ENCODE peak calls at places on chromosome 3, in nine cellular contexts. B is lower leg skin, K is hepatocyte, T is neural progenitor cell, Z is tibial artery, A is ovary, U is GM12865, W is Caco-2, F is retinal pigment epithelial cell. R is an unnamed sample.

GRCh38 chr3:194087995-194088841 is 47.7 kb upstream of the HES1 start:
- DNase-seq in B (peak), F (no peak), K (no peak), T (no peak), U (no peak), W (no peak), Z (peak), A (no peak), R (no peak)

GRCh38 chr3:186217820-186218164 is 108.9 kb upstream of the ETV5 start:
- DNase-seq in W (no peak), K (no peak), F (no peak), A (no peak), Z (no peak), U (peak), B (no peak), T (no peak), R (no peak)

GRCh38 chr3:12970684-12971083 is 102.5 kb downstream of the IQSEC1 start:
- DNase-seq in K (no peak), W (no peak), A (no peak), T (no peak), B (no peak), Z (no peak), U (no peak), F (no peak), R (no peak)

GRCh38 chr3:141812091-141812490 is 48.9 kb downstream of the GRK7 start:
- DNase-seq in A (no peak), T (peak), K (no peak), F (no peak), U (no peak), B (no peak), W (no peak), Z (no peak), R (no peak)

GRCh38 chr3:27596334-27596841 is 112.2 kb upstream of the SLC4A7 start:
- DNase-seq in F (peak), A (no peak), W (no peak), U (peak), Z (no peak), K (no peak), T (no peak), B (no peak), R (peak)

GRCh38 chr3:171459942-171460225 is 321 bp downstream of the TNIK start:
- DNase-seq in A (no peak), F (no peak), W (no peak), Z (no peak), B (no peak), T (no peak), U (no peak), K (no peak), R (no peak)

GRCh38 chr3:117743962-117744361 is 1034.4 kb downstream of the TUSC7 start:
- DNase-seq in W (no peak), F (no peak), K (no peak), U (no peak), B (no peak), A (no peak), Z (no peak), T (no peak), R (no peak)

GRCh38 chr3:193805448-193805847 is 212.4 kb downstream of the OPA1 start:
- DNase-seq in W (no peak), K (peak), A (peak), U (no peak), T (no peak), F (peak), B (peak), Z (no peak), R (peak)

GRCh38 chr3:143302638-143303171 is 183.1 kb downstream of the CHST2 start:
- DNase-seq in W (no peak), T (no peak), B (peak), F (peak), K (peak), A (no peak), Z (peak), U (no peak), R (no peak)

GRCh38 chr3:61420136-61420759 is 141.1 kb upstream of the PTPRG start:
- DNase-seq in A (no peak), K (no peak), B (no peak), U (peak), Z (no peak), F (no peak), T (no peak), W (no peak), R (no peak)

GRCh38 chr3:84965141-84965540 is 6.4 kb downstream of the CADM2 start:
- DNase-seq in W (no peak), U (no peak), A (no peak), T (peak), B (no peak), F (peak), K (no peak), Z (no peak), R (no peak)

GRCh38 chr3:111252795-111253194 is 181.2 kb downstream of the NECTIN3 start:
- DNase-seq in F (no peak), B (no peak), A (no peak), Z (no peak), U (no peak), T (no peak), K (peak), W (peak), R (peak)

GRCh38 chr3:99625237-99625622 is 13.2 kb upstream of the COL8A1 start:
- DNase-seq in U (peak), A (no peak), F (no peak), K (no peak), Z (no peak), B (no peak), T (no peak), W (no peak), R (no peak)

GRCh38 chr3:113668015-113668414 is 28.4 kb downstream of the USF3 start:
- DNase-seq in F (no peak), Z (no peak), K (no peak), T (no peak), W (no peak), A (no peak), U (no peak), B (no peak), R (no peak)

GRCh38 chr3:104032283-104032682 is 1334.4 kb upstream of the ALCAM start:
- DNase-seq in F (peak), U (no peak), K (no peak), T (no peak), Z (no peak), W (no peak), B (no peak), A (no peak), R (no peak)

GRCh38 chr3:45580142-45580541 is 14.4 kb upstream of the LIMD1 start:
- DNase-seq in B (no peak), W (no peak), U (no peak), F (no peak), K (no peak), T (no peak), Z (no peak), A (no peak), R (no peak)

GRCh38 chr3:127535901-127536817 is 54.4 kb downstream of the TPRA1 start:
- DNase-seq in T (no peak), U (no peak), B (peak), Z (peak), K (no peak), F (no peak), A (no peak), W (no peak), R (no peak)

GRCh38 chr3:186644683-186645082 is 4.5 kb downstream of the FETUB start:
- DNase-seq in B (peak), K (no peak), U (no peak), A (no peak), F (no peak), T (no peak), W (peak), Z (no peak), R (no peak)

GRCh38 chr3:195037017-195037373 is 234.0 kb downstream of the XXYLT1 start:
- DNase-seq in K (no peak), A (no peak), W (no peak), U (no peak), T (no peak), F (no peak), Z (no peak), B (no peak), R (no peak)

GRCh38 chr3:60055765-60056164 is 1005.9 kb upstream of the CFAP20DC start:
- DNase-seq in W (no peak), F (peak), K (peak), T (no peak), U (no peak), A (no peak), Z (no peak), B (no peak), R (no peak)

GRCh38 chr3:168165390-168166269 is 69.9 kb upstream of the GOLIM4 start:
- DNase-seq in F (peak), T (peak), Z (no peak), U (peak), B (peak), K (peak), A (peak), W (peak), R (peak)

DNA sequence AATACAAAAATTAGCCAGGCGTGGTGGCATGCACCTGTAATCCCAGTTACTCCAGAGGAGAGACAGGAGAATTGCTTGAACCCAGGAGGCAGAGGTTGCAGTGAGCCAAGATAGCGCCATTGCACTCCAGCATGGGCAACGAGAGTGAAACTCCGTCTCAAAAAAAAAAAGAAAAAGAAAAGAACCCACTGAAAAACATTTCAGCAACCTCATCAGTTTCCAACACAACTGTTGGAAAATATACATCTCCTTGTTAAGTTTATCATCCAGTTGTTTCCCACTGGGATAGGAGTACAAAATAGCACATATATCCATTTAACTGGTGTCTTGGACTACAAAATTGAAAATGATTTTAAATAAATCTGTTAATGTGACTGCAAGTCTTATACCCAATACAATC is 2.2 kb downstream of the RPN1 start:
- DNase-seq in T (no peak), A (no peak), Z (no peak), F (no peak), K (no peak), W (no peak), U (no peak), B (no peak), R (no peak)
- H3K4me3 ChIP-seq in T (no peak), A (no peak), Z (no peak), F (peak), K (peak), W (no peak), U (peak), B (no peak), R (peak)

GRCh38 chr3:64533565-64534317 is 154.1 kb downstream of the ADAMTS9 start:
- DNase-seq in K (peak), Z (peak), U (peak), F (peak), B (peak), W (peak), T (peak), A (peak), R (peak)
- H3K4me3 ChIP-seq in K (no peak), Z (peak), U (no peak), F (no peak), B (no peak), W (no peak), T (no peak), A (no peak), R (no peak)

GRCh38 chr3:135163701-135164100 is 368.6 kb downstream of the EPHB1 start:
- DNase-seq in K (no peak), A (no peak), B (no peak), Z (no peak), F (no peak), U (no peak), W (no peak), T (no peak), R (no peak)
- H3K4me3 ChIP-seq in K (no peak), A (no peak), B (no peak), Z (no peak), F (no peak), U (no peak), W (no peak), T (no peak), R (no peak)

DNA sequence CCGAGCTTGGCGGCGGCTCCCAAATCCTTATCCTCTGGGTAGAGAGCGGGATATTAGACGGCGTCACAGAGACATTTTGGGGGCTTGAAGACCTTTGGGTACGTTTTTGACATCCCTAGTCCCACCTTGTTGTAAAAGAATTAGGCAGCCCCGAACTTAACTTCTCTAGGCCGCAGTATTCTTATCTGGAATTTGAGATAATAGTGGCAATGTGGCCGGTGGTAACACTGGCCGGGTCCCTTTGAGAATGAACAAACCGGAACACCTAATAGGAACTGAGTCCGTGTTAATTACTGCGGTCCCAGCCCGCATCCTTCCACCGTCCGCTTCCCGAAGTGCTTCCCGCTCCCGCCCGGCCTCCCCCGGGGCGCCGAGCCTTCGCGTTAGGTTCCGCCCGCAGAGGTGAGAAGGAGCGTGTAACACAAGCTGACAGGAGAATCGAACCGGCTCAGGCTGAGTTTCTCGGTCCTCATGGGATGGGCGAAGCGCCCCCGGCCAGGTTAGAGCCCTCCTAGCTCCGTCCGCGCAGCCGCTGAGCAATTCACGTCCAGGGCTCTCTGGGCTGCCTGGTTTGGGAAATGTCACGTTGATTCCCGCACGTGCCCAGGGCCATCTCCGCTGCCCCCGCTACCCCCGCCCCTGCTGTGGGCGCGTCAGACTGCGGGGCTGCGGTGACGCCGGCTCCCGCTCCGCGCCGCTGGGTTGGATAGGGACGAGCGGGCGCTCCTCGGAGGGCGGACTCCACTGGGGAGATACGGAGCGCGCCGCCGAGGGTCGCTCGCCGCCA is 826 bp downstream of the CLDN11 start:
- DNase-seq in Z (no peak), B (peak), F (no peak), K (peak), T (peak), W (no peak), A (peak), U (no peak), R (no peak)
- H3K4me3 ChIP-seq in Z (peak), B (no peak), F (peak), K (peak), T (peak), W (no peak), A (peak), U (no peak), R (no peak)

DNA sequence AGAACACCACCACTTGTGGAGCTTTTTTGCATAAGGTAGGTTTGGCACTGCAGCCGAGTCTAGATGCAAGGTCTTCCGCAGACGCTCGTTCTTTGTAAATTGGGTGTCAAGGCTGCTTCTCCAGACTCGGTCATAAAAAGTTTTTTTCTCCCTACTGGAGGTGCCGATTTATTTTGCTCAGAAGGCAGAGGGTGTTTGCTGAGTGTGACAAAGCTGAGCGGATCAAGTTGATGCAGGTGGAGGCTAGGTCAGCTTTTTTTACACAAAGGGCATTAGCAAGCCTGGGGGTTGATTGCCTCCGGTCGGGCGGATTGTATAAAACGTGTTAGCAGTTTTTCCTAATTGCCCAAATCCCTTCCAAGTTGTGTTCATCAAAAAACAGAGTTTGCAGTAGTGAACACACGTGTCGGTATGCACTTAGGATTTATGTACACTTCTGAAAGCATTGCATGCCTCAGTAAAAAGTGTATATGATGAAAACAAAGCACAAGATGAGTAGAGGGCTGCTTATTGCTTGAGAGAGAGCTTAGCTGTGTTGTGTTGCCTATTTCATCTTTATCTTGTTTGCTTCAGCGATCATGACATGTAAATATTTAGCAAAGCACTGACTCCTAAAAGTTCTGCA is 2.6 kb downstream of the GPR160 start:
- DNase-seq in K (no peak), Z (no peak), T (peak), W (no peak), U (no peak), B (no peak), A (no peak), F (no peak), R (no peak)
- H3K4me3 ChIP-seq in K (peak), Z (no peak), T (no peak), W (no peak), U (peak), B (no peak), A (no peak), F (no peak), R (peak)

GRCh38 chr3:23760871-23761373 is 44.8 kb upstream of the UBE2E1 start:
- DNase-seq in T (peak), A (no peak), F (no peak), Z (no peak), U (peak), K (no peak), B (no peak), W (no peak), R (no peak)

GRCh38 chr3:23764407-23764806 is 41.3 kb upstream of the UBE2E1 start:
- DNase-seq in W (no peak), F (no peak), U (no peak), T (no peak), A (no peak), Z (no peak), K (no peak), B (no peak), R (no peak)

GRCh38 chr3:23763040-23763477 is 42.7 kb upstream of the UBE2E1 start:
- DNase-seq in A (peak), T (peak), K (no peak), F (no peak), B (no peak), W (no peak), Z (no peak), U (no peak), R (no peak)

GRCh38 chr3:23761440-23761896 is 44.3 kb upstream of the UBE2E1 start:
- DNase-seq in W (peak), U (peak), B (no peak), A (no peak), T (peak), K (peak), F (no peak), Z (no peak), R (no peak)

DNA sequence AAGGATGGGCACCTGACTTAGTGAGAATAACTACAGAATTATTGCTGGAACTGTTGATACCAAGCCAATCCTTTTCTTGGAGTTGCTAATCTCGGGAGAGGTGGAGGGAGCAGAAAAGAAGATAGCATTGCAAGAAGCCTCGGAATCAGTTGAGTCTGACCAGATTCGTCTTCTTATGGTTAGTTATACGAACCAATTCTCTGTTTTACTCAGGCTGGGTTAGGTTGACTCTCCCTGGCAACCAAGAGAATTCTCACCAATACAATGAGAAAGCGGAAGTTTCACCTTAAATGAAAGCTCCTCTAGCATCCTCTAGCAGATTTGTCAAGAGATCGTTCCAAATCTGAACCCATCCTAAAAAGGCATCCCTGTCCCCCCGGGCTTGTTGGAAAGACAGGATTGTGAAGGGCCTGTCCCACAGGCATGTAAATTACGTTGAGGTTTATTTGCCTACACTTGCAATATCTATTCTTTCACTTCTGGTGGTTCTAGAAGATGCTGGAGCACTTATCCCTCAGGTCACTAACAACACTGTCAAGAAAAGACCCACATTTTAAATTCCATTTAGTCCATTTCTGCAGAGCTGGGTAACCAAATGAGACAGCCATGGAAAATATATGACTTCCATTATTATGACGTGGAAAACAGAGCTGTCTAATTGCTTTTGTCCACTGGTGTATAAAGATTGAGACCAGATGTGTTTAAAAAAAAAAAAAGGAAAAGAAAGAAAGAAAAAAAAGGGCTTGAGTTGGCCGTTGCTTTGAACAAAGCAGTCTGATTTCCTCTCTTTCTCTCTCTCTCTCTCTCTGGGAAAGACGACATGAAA is 43.3 kb upstream of the UBE2E1 start:
- DNase-seq in Z (no peak), F (no peak), A (no peak), B (no peak), W (no peak), K (no peak), T (no peak), U (peak), R (no peak)
- H3K4me3 ChIP-seq in Z (peak), F (no peak), A (peak), B (no peak), W (no peak), K (no peak), T (no peak), U (peak), R (no peak)

GRCh38 chr3:66465587-66465986 is 35.2 kb downstream of the LRIG1 start:
- DNase-seq in A (no peak), U (no peak), K (no peak), W (no peak), Z (no peak), T (no peak), F (no peak), B (no peak), R (no peak)
- H3K4me3 ChIP-seq in A (no peak), U (no peak), K (no peak), W (no peak), Z (no peak), T (no peak), F (no peak), B (no peak), R (no peak)

DNA sequence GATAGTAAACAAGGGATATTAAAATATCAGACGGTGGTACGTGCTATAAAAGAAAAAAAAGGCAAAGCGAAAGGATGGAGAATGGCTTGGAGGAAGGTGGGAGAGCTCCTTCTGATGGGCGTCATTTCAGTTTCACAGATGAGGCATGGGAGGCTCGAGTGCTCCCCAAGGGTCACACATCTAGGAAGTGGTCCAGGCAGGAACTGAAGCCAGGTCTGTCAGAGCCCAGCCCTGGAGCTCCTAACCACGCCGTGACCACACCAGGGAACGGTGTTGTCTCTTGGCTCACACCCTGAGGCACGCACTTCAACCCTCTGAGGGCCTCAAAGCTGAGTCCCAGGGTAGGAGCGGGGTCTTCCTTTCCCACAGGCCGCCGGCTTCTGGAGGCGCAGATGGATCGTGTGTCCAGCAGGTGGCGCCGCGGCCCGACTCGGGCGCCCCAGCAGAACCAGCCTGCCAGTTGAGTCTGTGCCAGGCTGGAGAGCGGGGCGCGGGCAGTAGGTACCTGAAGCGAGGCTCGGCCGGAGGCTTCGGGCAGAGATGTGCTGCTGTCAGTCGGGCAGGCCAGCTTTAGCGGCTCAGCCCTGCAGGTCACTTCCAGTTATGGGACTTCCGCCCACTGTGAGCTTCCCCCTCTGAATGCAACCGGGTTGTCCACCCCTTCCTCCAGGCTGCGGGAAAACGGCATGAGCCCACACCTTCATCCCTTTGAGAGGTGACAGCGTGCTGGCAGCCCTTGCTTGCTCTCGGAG is 68.1 kb downstream of the SLC6A1 start:
- DNase-seq in F (peak), T (peak), U (peak), Z (peak), W (peak), B (peak), A (peak), K (peak), R (no peak)
- H3K4me3 ChIP-seq in F (no peak), T (peak), U (no peak), Z (peak), W (no peak), B (no peak), A (no peak), K (peak), R (peak)